ENCODE peak calls at places on chromosomes 1 and 21, in ten cellular contexts. L is NCI-H1105; I is activated naive CD4-positive, alpha-beta T cell; O is activated CD4-positive, alpha-beta T cell treated with anti-CD3 and anti-CD28 coated beads, Interleukin-2, amount 50 U/mL, for 4 hours; H is neural crest cell; S is NCI-H1417 treated with DMSO at 0.1 percent for 48 hours; P is HEK293T; U is non-pigmented ciliary epithelial cell; T is cardiac septum; A is activated CD4-positive, CD25-positive, alpha-beta regulatory T cell. M is an unnamed sample.

GRCh38 chr21:32572574-32573420 is 12.5 kb downstream of the TCP10L start:
- DNase-seq in L (peak; percentile 64), I (no peak), O (no peak), H (no peak), S (peak; percentile 16), P (no peak), U (no peak), T (no peak), A (no peak), M (no peak)

GRCh38 chr1:10528066-10529014 is 53.6 kb downstream of the PEX14 start:
- DNase-seq in L (no peak), I (no peak), O (no peak), H (no peak), S (no peak), P (no peak), U (peak; percentile 55), T (no peak), A (no peak), M (no peak)

GRCh38 chr1:189220750-189221149 is 1256.9 kb downstream of the BRINP3 start:
- DNase-seq in L (no peak), I (no peak), O (no peak), H (no peak), S (no peak), P (no peak), U (no peak), T (no peak), A (no peak), M (no peak)

GRCh38 chr1:162676767-162677166 is 44.5 kb downstream of the DDR2 start:
- DNase-seq in L (no peak), I (no peak), O (no peak), H (no peak), S (no peak), P (no peak), U (no peak), T (no peak), A (no peak), M (no peak)

GRCh38 chr1:218699411-218699810 is 354.3 kb downstream of the TGFB2 start:
- DNase-seq in L (no peak), I (no peak), O (no peak), H (no peak), S (no peak), P (no peak), U (no peak), T (no peak), A (no peak), M (no peak)

GRCh38 chr1:156146006-156146748 is 7.2 kb upstream of the SEMA4A start:
- DNase-seq in L (peak; percentile 73), I (no peak), O (no peak), H (no peak), S (peak; percentile 6), P (peak; percentile 81), U (peak; percentile 75), T (no peak), A (no peak), M (peak; percentile 57)

GRCh38 chr1:172359531-172359991 is 60.9 kb upstream of the C1orf105 start:
- DNase-seq in L (no peak), I (no peak), O (no peak), H (no peak), S (no peak), P (peak; percentile 54), U (no peak), T (no peak), A (no peak), M (no peak)

GRCh38 chr1:241603626-241604337 is 36.4 kb downstream of the CHML start:
- DNase-seq in L (no peak), I (no peak), O (no peak), H (no peak), S (no peak), P (no peak), U (no peak), T (no peak), A (no peak), M (no peak)

GRCh38 chr1:188295157-188295556 is 1466.4 kb downstream of the PLA2G4A start:
- DNase-seq in L (no peak), I (no peak), O (no peak), H (no peak), S (no peak), P (no peak), U (peak; percentile 2), T (no peak), A (no peak), M (no peak)

GRCh38 chr1:202683029-202683428 is 27.2 kb downstream of the SYT2 start:
- DNase-seq in L (no peak), I (no peak), O (no peak), H (no peak), S (no peak), P (no peak), U (no peak), T (no peak), A (no peak), M (no peak)

GRCh38 chr1:203672354-203672753 is 45.7 kb downstream of the ATP2B4 start:
- DNase-seq in L (no peak), I (no peak), O (no peak), H (peak; percentile 23), S (peak; percentile 44), P (no peak), U (no peak), T (peak; percentile 84), A (no peak), M (no peak)

GRCh38 chr21:18170829-18171228 is 73.8 kb upstream of the CHODL start:
- DNase-seq in L (no peak), I (no peak), O (no peak), H (no peak), S (no peak), P (no peak), U (no peak), T (no peak), A (no peak), M (no peak)

GRCh38 chr1:181504294-181505115 is 21.2 kb downstream of the CACNA1E start:
- DNase-seq in L (peak; percentile 20), I (no peak), O (no peak), H (peak; percentile 16), S (peak; percentile 28), P (peak; percentile 69), U (no peak), T (no peak), A (no peak), M (no peak)

GRCh38 chr1:33815061-33815460 is 48.8 kb upstream of the HMGB4 start:
- DNase-seq in L (no peak), I (no peak), O (no peak), H (no peak), S (no peak), P (no peak), U (peak; percentile 18), T (no peak), A (no peak), M (no peak)

GRCh38 chr1:3473381-3473844 is 18.9 kb downstream of the ARHGEF16 start:
- DNase-seq in L (no peak), I (no peak), O (no peak), H (no peak), S (no peak), P (no peak), U (peak; percentile 63), T (no peak), A (no peak), M (no peak)

GRCh38 chr1:171061425-171062143 is 29.1 kb upstream of the FMO3 start:
- DNase-seq in L (no peak), I (no peak), O (no peak), H (no peak), S (no peak), P (no peak), U (no peak), T (no peak), A (no peak), M (no peak)

M was measured in neuronal stem cell.